ENCODE peak calls at places on chromosomes 6 and 20, in four cellular contexts. G is H1, B is GM12878, M is HepG2. C is an unnamed sample.

GRCh38 chr6:53975966-53976610 is 135.2 kb upstream of the MLIP start:
- DNase-seq in G (no peak), B (no peak), M (no peak), C (no peak)

GRCh38 chr6:169044376-169045230 is 209.0 kb downstream of the THBS2 start:
- DNase-seq in G (no peak), B (no peak), M (no peak), C (no peak)

GRCh38 chr6:169292340-169293124 is 38.9 kb upstream of the THBS2 start:
- DNase-seq in G (no peak), B (no peak), M (peak; percentile 99), C (no peak)

GRCh38 chr6:98871057-98871456 is 36.7 kb downstream of the POU3F2 start:
- DNase-seq in G (no peak), B (no peak), M (no peak), C (no peak)

GRCh38 chr20:61575151-61575937 is 323.3 kb downstream of the CDH4 start:
- DNase-seq in G (no peak), B (no peak), M (no peak), C (no peak)

GRCh38 chr6:35810831-35811698 is 5.9 kb downstream of the LHFPL5 start:
- DNase-seq in G (no peak), B (no peak), M (peak; percentile 30), C (no peak)

GRCh38 chr20:59013031-59013951 is 5.9 kb upstream of the TUBB1 start:
- DNase-seq in G (no peak), B (no peak), M (no peak), C (no peak)

GRCh38 chr20:46073443-46073842 is 16.3 kb downstream of the NCOA5 start:
- DNase-seq in G (no peak), B (no peak), M (no peak), C (no peak)

GRCh38 chr20:38806855-38807655 is 1.6 kb downstream of the PPP1R16B start:
- DNase-seq in G (no peak), B (no peak), M (no peak), C (no peak)

GRCh38 chr6:109349419-109349987 is 32.8 kb downstream of the CD164 start:
- DNase-seq in G (no peak), B (no peak), M (peak; percentile 23), C (no peak)

GRCh38 chr6:168179702-168180382 is 100.8 kb upstream of the FRMD1 start:
- DNase-seq in G (no peak), B (no peak), M (no peak), C (no peak)

GRCh38 chr6:4352731-4353130 is 217.4 kb upstream of the ECI2 start:
- DNase-seq in G (no peak), B (no peak), M (no peak), C (no peak)

GRCh38 chr6:159213401-159213800 is 44.2 kb downstream of the FNDC1 start:
- DNase-seq in G (no peak), B (no peak), M (no peak), C (no peak)

GRCh38 chr6:159221486-159222170 is 52.4 kb downstream of the FNDC1 start:
- DNase-seq in G (no peak), B (no peak), M (no peak), C (no peak)

GRCh38 chr6:159220093-159220492 is 50.9 kb downstream of the FNDC1 start:
- DNase-seq in G (no peak), B (no peak), M (no peak), C (no peak)

GRCh38 chr6:159214281-159214680 is 45.1 kb downstream of the FNDC1 start:
- DNase-seq in G (no peak), B (no peak), M (no peak), C (no peak)

GRCh38 chr6:159217595-159218275 is 48.5 kb downstream of the FNDC1 start:
- DNase-seq in G (peak; percentile 58), B (peak; percentile 4), M (peak; percentile 29), C (no peak)
- TF ChIP-seq YY1 in G (no peak), B (no peak), M (no peak), C (no peak)

GRCh38 chr20:13611726-13612125 is 27.0 kb downstream of the TASP1 start:
- DNase-seq in G (no peak), B (no peak), M (no peak), C (no peak)

GRCh38 chr20:13613917-13614316 is 24.8 kb downstream of the TASP1 start:
- DNase-seq in G (no peak), B (no peak), M (peak; percentile 35), C (no peak)

DNA sequence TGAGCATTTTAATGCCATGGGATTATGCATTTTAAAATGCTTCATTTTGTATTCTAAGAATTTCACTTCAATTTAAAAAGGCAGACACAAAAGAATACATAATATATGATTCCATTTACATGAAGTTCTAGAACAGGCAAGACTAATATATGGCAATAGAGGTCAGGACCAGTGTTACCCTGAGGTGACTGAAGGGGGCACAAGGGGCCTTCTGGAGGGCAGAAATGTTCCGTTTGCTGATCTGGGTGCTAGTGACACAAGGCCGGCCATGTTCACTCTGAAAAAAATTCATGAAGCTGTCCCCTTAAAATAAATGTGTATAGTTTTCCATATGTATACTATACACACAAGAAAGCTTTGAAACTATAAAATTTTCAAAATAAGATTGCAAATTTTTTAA is 28.5 kb downstream of the TASP1 start:
- DNase-seq in G (no peak), B (no peak), M (peak; percentile 41), C (no peak)
- TF ChIP-seq SUZ12 in G (no peak), B (no peak), M (no peak), C (no peak)

GRCh38 chr20:10466855-10467254 is 31.8 kb downstream of the SLX4IP start:
- DNase-seq in G (no peak), B (no peak), M (no peak), C (peak; percentile 52)
- H3K4me1 ChIP-seq in G (peaks cover 26% of the 10 kb centered on the region), B (no peaks in the 10 kb centered on the region), M (peaks cover 43% of the 10 kb centered on the region), C (no peaks in the 10 kb centered on the region)

GRCh38 chr20:25984933-25985332 is 288.3 kb upstream of the ZNF337 start:
- DNase-seq in G (no peak), B (no peak), M (no peak), C (no peak)
- TF ChIP-seq YY1 in G (no peak), B (no peak), M (no peak), C (no peak)

GRCh38 chr20:22341508-22341907 is 242.9 kb downstream of the FOXA2 start:
- DNase-seq in G (no peak), B (no peak), M (peak; percentile 21), C (no peak)
- TF ChIP-seq SUZ12 in G (no peak), B (no peak), M (no peak), C (no peak)

GRCh38 chr6:71410164-71410566 is 121.6 kb downstream of the OGFRL1 start:
- DNase-seq in G (no peak), B (peak; percentile 5), M (no peak), C (no peak)
- H3K4me1 ChIP-seq in G (peaks cover 6% of the 10 kb centered on the region), B (no peaks in the 10 kb centered on the region), M (peaks cover under 1% of the 10 kb centered on the region), C (no peaks in the 10 kb centered on the region)

DNA sequence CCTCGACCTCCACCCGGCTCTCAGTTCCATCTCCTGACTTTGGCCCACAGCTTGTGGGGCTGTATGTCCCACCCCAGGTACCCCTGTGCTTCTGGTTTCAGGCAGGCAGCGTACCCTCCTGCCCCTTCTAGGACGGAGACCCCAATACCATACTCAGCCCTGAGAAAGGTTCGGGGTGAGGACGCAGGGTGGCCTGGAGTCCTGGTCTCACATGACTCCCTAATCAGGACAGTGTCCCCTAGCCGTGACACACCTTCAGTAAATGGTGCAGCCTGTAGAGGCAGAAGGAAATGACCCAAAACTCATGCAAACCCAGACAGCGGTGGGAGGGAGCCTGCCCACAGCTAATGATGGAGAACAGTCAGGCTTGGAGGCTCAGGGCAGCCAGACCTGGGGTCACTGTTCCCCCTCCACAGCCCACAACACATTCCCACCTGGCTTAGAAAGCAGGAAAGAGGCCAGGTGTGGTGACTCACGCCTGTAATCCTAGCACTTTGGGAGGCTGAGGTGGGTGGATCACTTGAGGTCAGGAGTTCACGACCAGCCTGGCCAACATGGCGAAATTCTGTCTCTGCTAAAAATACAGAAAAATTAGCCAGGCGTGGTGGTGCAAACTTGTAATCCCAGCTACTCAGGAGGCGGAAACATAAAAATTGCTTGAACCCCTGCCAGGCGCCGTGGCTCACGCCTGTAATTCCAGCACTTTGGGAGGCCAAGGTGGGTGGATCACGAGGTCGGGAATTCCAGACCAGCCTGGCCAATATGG is 8.8 kb upstream of the HMGA1 start:
- DNase-seq in G (no peak), B (no peak), M (no peak), C (no peak)
- TF ChIP-seq YY1 in G (no peak), B (no peak), M (no peak), C (no peak)

C was measured in NT2/D1.